ENCODE peak calls at places on chromosomes 2 and 18, in ten cellular contexts. X, Z, J, A, F, N, C, B, T and S are unnamed samples.

GRCh38 chr2:240579771-240580614 is 6.5 kb upstream of the CAPN10 start:
- DNase-seq in F (peak; percentile 88), A (no peak), T (peak; percentile 94), C (peak; percentile 92), J (no peak), Z (peak; percentile 84), B (peak; percentile 65), X (peak; percentile 77), N (peak; percentile 97), S (peak; percentile 89)

GRCh38 chr2:109123586-109124201 is 5.3 kb upstream of the SH3RF3 start:
- DNase-seq in J (no peak), C (no peak), T (no peak), B (no peak), N (no peak), X (no peak), A (no peak), Z (no peak), F (peak; percentile 43), S (no peak)

GRCh38 chr2:172251231-172251630 is 148.5 kb upstream of the DLX2 start:
- DNase-seq in C (peak; percentile 65), F (no peak), A (no peak), Z (no peak), X (no peak), N (peak; percentile 78), B (no peak), J (no peak), T (peak; percentile 32), S (no peak)

GRCh38 chr2:37627715-37628114 is 43.7 kb downstream of the CDC42EP3 start:
- DNase-seq in B (no peak), C (no peak), A (no peak), X (no peak), N (peak; percentile 93), Z (no peak), T (no peak), J (no peak), F (no peak), S (peak; percentile 80)

GRCh38 chr18:13639196-13639595 is 87.2 kb downstream of the FAM210A start:
- DNase-seq in C (no peak), Z (no peak), J (no peak), T (no peak), F (peak; percentile 51), A (no peak), B (no peak), N (no peak), X (no peak), S (no peak)

GRCh38 chr2:108858894-108859293 is 72.3 kb downstream of the CCDC138 start:
- DNase-seq in X (no peak), T (peak; percentile 2), A (no peak), N (peak; percentile 20), Z (no peak), B (no peak), C (peak; percentile 67), F (no peak), J (no peak), S (peak; percentile 69)

GRCh38 chr18:10234912-10235439 is 219.5 kb upstream of the APCDD1 start:
- DNase-seq in X (no peak), A (no peak), J (no peak), N (peak; percentile 91), C (peak; percentile 75), F (no peak), T (peak; percentile 89), Z (no peak), B (no peak), S (peak; percentile 54)

GRCh38 chr18:33751613-33752221 is 173.7 kb downstream of the ASXL3 start:
- DNase-seq in C (no peak), X (no peak), J (no peak), T (peak; percentile 38), N (peak; percentile 61), A (no peak), F (no peak), Z (no peak), B (no peak), S (no peak)

GRCh38 chr18:54080854-54081253 is 143.6 kb downstream of the MBD2 start:
- DNase-seq in N (peak; percentile 13), X (no peak), F (no peak), J (no peak), A (no peak), B (no peak), T (no peak), C (no peak), Z (no peak), S (no peak)

GRCh38 chr18:55609426-55609825 is 21.4 kb upstream of the TCF4 start:
- DNase-seq in F (no peak), C (no peak), T (no peak), J (no peak), A (no peak), N (no peak), X (no peak), B (no peak), Z (no peak), S (no peak)

GRCh38 chr2:21317131-21317530 is 193.4 kb downstream of the TDRD15 start:
- DNase-seq in N (peak; percentile 38), B (peak; percentile 24), A (peak; percentile 52), C (peak; percentile 15), J (peak; percentile 59), Z (peak; percentile 57), X (peak; percentile 62), T (peak; percentile 31), F (peak; percentile 64), S (no peak)

GRCh38 chr2:234496442-234496834 is 443 bp downstream of the ARL4C start:
- DNase-seq in J (no peak), F (no peak), X (no peak), B (no peak), N (no peak), A (peak; percentile 50), T (peak; percentile 33), C (no peak), Z (peak; percentile 44), S (peak; percentile 40)

GRCh38 chr2:240895656-240896388 is at the start of gene MAB21L4:
- DNase-seq in A (no peak), B (no peak), C (no peak), T (no peak), J (no peak), Z (no peak), N (no peak), F (no peak), X (no peak), S (no peak)

GRCh38 chr2:65781756-65782155 is 349.4 kb upstream of the SPRED2 start:
- DNase-seq in T (no peak), J (no peak), N (no peak), C (no peak), B (no peak), Z (no peak), F (no peak), A (no peak), X (no peak), S (no peak)